ENCODE peak calls at places on chromosomes 1 and 21, in six cellular contexts. M is iPS DF 19.7; J is naive thymus-derived CD8-positive, alpha-beta T cell; Z is sciatic nerve; B is B cell; F is AG04450. T is an unnamed sample.

GRCh38 chr1:171081220-171081993 is 9.3 kb upstream of the FMO3 start:
- DNase-seq in M (no peak), J (no peak), Z (no peak), B (no peak), F (peak; percentile 33), T (peak; percentile 14)

GRCh38 chr21:42157606-42158310 is 61.2 kb upstream of the ABCG1 start:
- DNase-seq in M (no peak), J (no peak), Z (no peak), B (no peak), F (no peak), T (peak; percentile 6)

GRCh38 chr1:147549526-147549925 is 8.2 kb downstream of the BCL9 start:
- DNase-seq in M (no peak), J (no peak), Z (no peak), B (no peak), F (no peak), T (no peak)

GRCh38 chr1:41289196-41289595 is 47.1 kb upstream of the SCMH1 start:
- DNase-seq in M (no peak), J (no peak), Z (no peak), B (no peak), F (no peak), T (no peak)

GRCh38 chr1:217048104-217048707 is 325.0 kb upstream of the ESRRG start:
- DNase-seq in M (peak; percentile 48), J (no peak), Z (no peak), B (no peak), F (no peak), T (no peak)

GRCh38 chr1:24437631-24438396 is 22.2 kb downstream of the NIPAL3 start:
- DNase-seq in M (no peak), J (no peak), Z (no peak), B (no peak), F (no peak), T (no peak)

GRCh38 chr1:182965096-182965495 is 12.1 kb upstream of the SHCBP1L start:
- DNase-seq in M (no peak), J (no peak), Z (no peak), B (no peak), F (no peak), T (no peak)

GRCh38 chr21:35226960-35227741 is 178.0 kb upstream of the RUNX1 start:
- DNase-seq in M (no peak), J (peak; percentile 73), Z (no peak), B (peak; percentile 68), F (no peak), T (peak; percentile 24)

GRCh38 chr1:58977595-58977994 is 193.7 kb upstream of the JUN start:
- DNase-seq in M (no peak), J (no peak), Z (no peak), B (no peak), F (no peak), T (no peak)

GRCh38 chr21:43343992-43344886 is 82.7 kb downstream of the SIK1 start:
- DNase-seq in M (no peak), J (no peak), Z (no peak), B (no peak), F (no peak), T (no peak)

GRCh38 chr1:242139437-242139836 is 140.5 kb upstream of the MAP1LC3C start:
- DNase-seq in M (no peak), J (no peak), Z (no peak), B (no peak), F (no peak), T (no peak)

GRCh38 chr1:31216016-31216415 is 23.7 kb downstream of the NKAIN1 start:
- DNase-seq in M (no peak), J (no peak), Z (peak; percentile 75), B (no peak), F (no peak), T (no peak)

GRCh38 chr1:40897499-40897898 is 35.3 kb upstream of the CITED4 start:
- DNase-seq in M (no peak), J (no peak), Z (no peak), B (no peak), F (no peak), T (no peak)

GRCh38 chr1:43625063-43625780 is 24.7 kb upstream of the KDM4A start:
- DNase-seq in M (no peak), J (no peak), Z (no peak), B (no peak), F (no peak), T (no peak)

GRCh38 chr1:67688526-67689219 is 3.7 kb downstream of the GADD45A start:
- DNase-seq in M (no peak), J (no peak), Z (no peak), B (no peak), F (no peak), T (no peak)

GRCh38 chr1:25781130-25781433 is 18.9 kb upstream of the SELENON start:
- DNase-seq in M (no peak), J (no peak), Z (no peak), B (no peak), F (no peak), T (no peak)

GRCh38 chr1:90356101-90356500 is 361.0 kb downstream of the BARHL2 start:
- DNase-seq in M (no peak), J (no peak), Z (no peak), B (no peak), F (no peak), T (no peak)

GRCh38 chr21:40318371-40318770 is 451.1 kb downstream of the PCP4 start:
- DNase-seq in M (no peak), J (no peak), Z (no peak), B (no peak), F (no peak), T (no peak)

GRCh38 chr1:53356637-53357036 is 28.8 kb upstream of the LRP8 start:
- DNase-seq in M (no peak), J (no peak), Z (no peak), B (no peak), F (no peak), T (no peak)

GRCh38 chr1:31704261-31705079 is 653 bp upstream of the COL16A1 start:
- DNase-seq in M (no peak), J (no peak), Z (no peak), B (no peak), F (no peak), T (no peak)

GRCh38 chr1:4124631-4125145 is 224.6 kb upstream of the C1orf174 start:
- DNase-seq in M (no peak), J (no peak), Z (peak; percentile 7), B (no peak), F (no peak), T (no peak)

GRCh38 chr1:239676522-239677273 is 290.3 kb downstream of the CHRM3 start:
- DNase-seq in M (no peak), J (no peak), Z (no peak), B (no peak), F (no peak), T (no peak)

GRCh38 chr1:204591473-204592090 is 75.4 kb downstream of the MDM4 start:
- DNase-seq in M (no peak), J (no peak), Z (no peak), B (no peak), F (peak; percentile 16), T (no peak)

GRCh38 chr1:228968841-228969606 is 233.7 kb downstream of the RHOU start:
- DNase-seq in M (no peak), J (no peak), Z (no peak), B (no peak), F (no peak), T (no peak)

GRCh38 chr1:53294557-53294956 is 33.3 kb downstream of the LRP8 start:
- DNase-seq in M (no peak), J (no peak), Z (no peak), B (no peak), F (peak; percentile 6), T (peak; percentile 52)

GRCh38 chr21:37228003-37228400 is 39.1 kb downstream of the VPS26C start:
- DNase-seq in M (no peak), J (no peak), Z (no peak), B (no peak), F (no peak), T (no peak)

GRCh38 chr1:238052496-238053266 is 162.0 kb upstream of the ZP4 start:
- DNase-seq in M (no peak), J (no peak), Z (no peak), B (no peak), F (no peak), T (no peak)

GRCh38 chr1:1360511-1361169 is 2.3 kb upstream of the MXRA8 start:
- DNase-seq in M (no peak), J (no peak), Z (peak; percentile 88), B (no peak), F (peak; percentile 86), T (no peak)

GRCh38 chr1:228164561-228165371 is 838 bp upstream of the IBA57 start:
- DNase-seq in M (no peak), J (no peak), Z (peak; percentile 64), B (no peak), F (no peak), T (no peak)

GRCh38 chr1:6475381-6476133 is 9.6 kb upstream of the TNFRSF25 start:
- DNase-seq in M (no peak), J (peak; percentile 80), Z (peak; percentile 76), B (peak; percentile 70), F (no peak), T (peak; percentile 93)

T was measured in GM13977.